ENCODE peak calls at places on chromosomes 5 and 9, in ten cellular contexts. J is A549, L is iPS DF 6.9, P is breast epithelium, Y is PC-3, M is cardiac muscle cell, T is MM.1S, Q is sigmoid colon, I is ovary, R is right cardiac atrium. D is an unnamed sample. For H3K9me3 and H3K4me1, the result is how much of the 10 kb centered on the place peaks cover.

GRCh38 chr9:69637801-69638200 is 34.4 kb downstream of the APBA1 start:
- DNase-seq in P (no peak), M (no peak), R (no peak), I (no peak), T (no peak), Y (peak), Q (no peak), L (no peak), J (no peak), D (no peak)

GRCh38 chr9:134399435-134400056 is 73.3 kb downstream of the RXRA start:
- DNase-seq in T (peak), M (no peak), R (no peak), Q (no peak), I (no peak), L (peak), P (no peak), Y (peak), J (peak), D (no peak)

GRCh38 chr5:76751291-76751690 is 35.4 kb downstream of the F2R start:
- DNase-seq in P (no peak), T (no peak), J (no peak), Y (no peak), M (no peak), L (no peak), Q (no peak), I (no peak), R (no peak), D (no peak)

GRCh38 chr5:144028644-144029043 is 141.8 kb downstream of the YIPF5 start:
- DNase-seq in I (no peak), L (no peak), T (no peak), P (no peak), R (no peak), M (no peak), Y (peak), J (no peak), Q (no peak), D (no peak)

GRCh38 chr9:129910628-129911567 is 75.6 kb downstream of the USP20 start:
- DNase-seq in P (no peak), T (no peak), R (no peak), I (no peak), L (no peak), Y (peak), M (no peak), Q (no peak), J (peak), D (no peak)

GRCh38 chr5:112706446-112707016 is 31.2 kb upstream of the APC start:
- DNase-seq in Y (no peak), R (no peak), L (no peak), I (no peak), T (no peak), J (no peak), Q (no peak), P (no peak), M (no peak), D (no peak)

GRCh38 chr5:112329429-112330090 is 89.5 kb downstream of the EPB41L4A start:
- DNase-seq in Q (no peak), P (no peak), J (no peak), T (peak), Y (no peak), M (no peak), R (no peak), I (no peak), L (no peak), D (no peak)

GRCh38 chr5:41721521-41721920 is 148.7 kb downstream of the OXCT1 start:
- DNase-seq in T (no peak), Y (no peak), Q (no peak), I (no peak), L (no peak), J (no peak), P (no peak), M (no peak), R (no peak), D (no peak)

GRCh38 chr5:154265197-154265578 is 74.7 kb downstream of the GALNT10 start:
- DNase-seq in Q (no peak), J (no peak), L (no peak), Y (no peak), R (no peak), I (no peak), M (no peak), P (no peak), T (no peak), D (no peak)

GRCh38 chr5:55575815-55576583 is 41.2 kb upstream of the PLPP1 start:
- DNase-seq in I (no peak), R (no peak), J (peak), M (no peak), L (no peak), P (no peak), T (peak), Q (no peak), Y (no peak), D (no peak)

GRCh38 chr9:18874069-18874468 is 158.9 kb downstream of the SAXO1 start:
- DNase-seq in M (no peak), Y (no peak), L (no peak), R (no peak), P (no peak), J (no peak), I (no peak), Q (no peak), T (no peak), D (no peak)

GRCh38 chr5:60675286-60675685 is 24.7 kb downstream of the DEPDC1B start:
- DNase-seq in J (no peak), Y (no peak), M (no peak), T (no peak), R (no peak), Q (no peak), L (no peak), I (no peak), P (no peak), D (no peak)

GRCh38 chr5:81755320-81755719 is 4.4 kb upstream of the SSBP2 start:
- DNase-seq in I (no peak), M (peak), R (peak), T (no peak), Y (peak), Q (peak), J (peak), L (peak), P (peak), D (peak)

GRCh38 chr5:159135896-159136531 is 36.3 kb upstream of the EBF1 start:
- DNase-seq in Q (no peak), I (no peak), J (peak), P (no peak), R (no peak), M (no peak), T (no peak), Y (peak), L (no peak), D (no peak)

GRCh38 chr9:136437430-136437829 is 2.2 kb downstream of the INPP5E start:
- DNase-seq in P (no peak), Q (no peak), Y (peak), J (no peak), M (no peak), T (no peak), I (no peak), L (no peak), R (no peak), D (no peak)

GRCh38 chr5:130528474-130528873 is 624.2 kb downstream of the CHSY3 start:
- DNase-seq in T (no peak), J (peak), L (no peak), P (no peak), I (no peak), R (no peak), Y (peak), M (no peak), Q (no peak), D (no peak)

GRCh38 chr9:128118472-128118857 is 9.1 kb downstream of the PTGES2 start:
- DNase-seq in P (no peak), T (no peak), R (peak), J (no peak), L (no peak), I (no peak), Y (no peak), M (no peak), Q (peak), D (peak)

GRCh38 chr5:102815560-102816324 is 60.6 kb downstream of the PAM start:
- DNase-seq in Q (no peak), I (no peak), Y (no peak), T (no peak), L (no peak), P (no peak), J (no peak), M (no peak), R (no peak), D (no peak)

GRCh38 chr5:15222156-15222555 is 277.8 kb upstream of the FBXL7 start:
- DNase-seq in Q (no peak), Y (no peak), L (no peak), J (no peak), P (no peak), R (no peak), T (no peak), M (no peak), I (no peak), D (no peak)

GRCh38 chr9:131734781-131735180 is 5.1 kb downstream of the RAPGEF1 start:
- DNase-seq in Y (no peak), P (no peak), I (no peak), M (no peak), T (no peak), J (no peak), L (no peak), R (no peak), Q (no peak), D (no peak)

GRCh38 chr9:93397664-93398381 is 53.7 kb upstream of the FAM120A start:
- DNase-seq in Y (peak), T (no peak), I (no peak), P (no peak), R (no peak), M (no peak), J (no peak), Q (no peak), L (no peak), D (no peak)

GRCh38 chr9:79581388-79581787 is 9.6 kb downstream of the TLE4 start:
- DNase-seq in I (no peak), Q (no peak), P (no peak), T (no peak), R (no peak), M (no peak), L (no peak), Y (no peak), J (no peak), D (peak)

GRCh38 chr5:124701873-124702272 is 44.6 kb downstream of the ZNF608 start:
- DNase-seq in P (no peak), Q (no peak), T (no peak), I (no peak), L (no peak), Y (no peak), R (no peak), J (no peak), M (no peak), D (no peak)

GRCh38 chr9:124505006-124505900 is 1.9 kb downstream of the NR5A1 start:
- DNase-seq in P (no peak), J (no peak), L (no peak), I (peak), T (no peak), Y (no peak), R (no peak), M (no peak), Q (no peak), D (no peak)

GRCh38 chr5:72412283-72413055 is 92.3 kb downstream of the PTCD2 start:
- DNase-seq in R (no peak), P (no peak), L (no peak), Y (peak), I (no peak), Q (no peak), T (no peak), J (no peak), M (no peak), D (no peak)

GRCh38 chr5:133969654-133970324 is 1.4 kb upstream of the C5orf15 start:
- DNase-seq in T (no peak), L (no peak), J (peak), Q (no peak), Y (no peak), I (no peak), M (no peak), R (no peak), P (no peak), D (no peak)

GRCh38 chr9:38445154-38446043 is 21.1 kb upstream of the IGFBPL1 start:
- DNase-seq in I (no peak), Y (no peak), L (no peak), R (no peak), M (no peak), P (no peak), Q (no peak), J (no peak), T (no peak), D (no peak)

GRCh38 chr9:100619194-100619593 is 41.3 kb downstream of the CAVIN4 start:
- DNase-seq in Q (no peak), J (no peak), Y (no peak), R (no peak), P (no peak), I (no peak), M (no peak), L (no peak), T (no peak), D (no peak)

GRCh38 chr9:129270205-129270604 is 92.1 kb upstream of the IER5L start:
- DNase-seq in I (no peak), L (no peak), P (no peak), Y (no peak), R (no peak), J (no peak), T (peak), M (no peak), Q (no peak), D (peak)

GRCh38 chr5:59062986-59063683 is 480.3 kb downstream of the RAB3C start:
- DNase-seq in Y (peak), R (no peak), L (no peak), I (no peak), P (no peak), M (no peak), T (no peak), Q (no peak), J (peak), D (no peak)

GRCh38 chr5:91133183-91133582 is 249.9 kb downstream of the ARRDC3 start:
- DNase-seq in M (no peak), I (no peak), L (no peak), Q (no peak), Y (no peak), R (no peak), T (no peak), J (no peak), P (no peak), D (no peak)

GRCh38 chr5:151171521-151171920 is 13.9 kb upstream of the ANXA6 start:
- DNase-seq in R (no peak), P (no peak), Q (peak), T (no peak), J (no peak), I (no peak), L (no peak), Y (no peak), M (no peak), D (no peak)

GRCh38 chr9:138060365-138060764 is 182.8 kb downstream of the CACNA1B start:
- DNase-seq in L (no peak), R (no peak), Q (peak), T (no peak), M (no peak), I (no peak), Y (no peak), P (no peak), J (no peak), D (no peak)
- H3K9me3 ChIP-seq in L (under half), R (under half), Q (under half), T (under half), M (under half), I (under half), Y (under half), P (under half), J (under half), D (under half)

DNA sequence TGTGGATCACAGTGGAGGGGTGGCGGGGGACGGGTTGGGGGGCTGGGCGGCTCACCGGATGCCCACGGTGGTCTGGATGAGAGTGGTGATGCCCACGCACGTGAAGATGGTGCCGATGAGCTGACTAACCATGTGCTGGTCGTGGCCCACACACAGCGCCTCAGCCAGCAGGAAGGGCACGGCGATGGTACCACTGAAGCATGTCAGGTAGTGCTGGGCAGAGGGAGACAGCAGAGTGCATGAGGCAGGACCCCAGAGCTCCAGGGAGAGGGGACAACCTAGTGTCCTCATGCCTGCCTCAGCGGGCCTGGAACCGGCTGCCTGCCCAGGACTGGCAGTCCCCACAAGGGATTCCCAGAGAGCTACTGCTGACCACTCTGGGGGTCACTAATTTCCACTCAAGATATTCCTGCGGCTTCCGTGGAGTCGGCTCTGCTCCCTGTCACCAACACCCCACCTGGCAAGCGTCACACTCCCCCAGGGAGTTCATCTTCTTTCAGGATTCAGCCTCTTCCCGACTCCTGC is 1.2 kb downstream of the SLC23A1 start:
- DNase-seq in Q (peak), Y (no peak), T (no peak), R (no peak), L (no peak), I (no peak), J (no peak), M (no peak), P (no peak), D (no peak)
- H3K4me1 ChIP-seq in Q (under half), Y (under half), T (under half), R (under half), L (under half), I (under half), J (under half), M (under half), P (under half), D (under half)

GRCh38 chr9:5510991-5511390 is 660 bp downstream of the PDCD1LG2 start:
- DNase-seq in Y (no peak), J (no peak), M (no peak), P (no peak), I (no peak), Q (no peak), R (no peak), T (no peak), L (no peak), D (no peak)

GRCh38 chr9:5511935-5512580 is 1.7 kb downstream of the PDCD1LG2 start:
- DNase-seq in Y (no peak), R (no peak), M (no peak), J (no peak), L (no peak), P (no peak), Q (no peak), I (no peak), T (no peak), D (no peak)

GRCh38 chr9:5510360-5510931 is at the start of gene PDCD1LG2:
- DNase-seq in M (no peak), I (no peak), Y (peak), P (no peak), R (no peak), L (no peak), Q (no peak), T (peak), J (no peak), D (no peak)

GRCh38 chr9:5511476-5511875 is 1.1 kb downstream of the PDCD1LG2 start:
- DNase-seq in Q (no peak), P (no peak), T (no peak), I (no peak), J (no peak), Y (no peak), M (no peak), R (no peak), L (no peak), D (no peak)

GRCh38 chr9:5509573-5509972 is 758 bp upstream of the PDCD1LG2 start:
- DNase-seq in L (no peak), M (no peak), Q (no peak), I (no peak), T (no peak), Y (peak), R (no peak), P (no peak), J (peak), D (no peak)
- H3K27ac ChIP-seq in L (no peak), M (no peak), Q (peak), I (no peak), T (no peak), Y (peak), R (peak), P (peak), J (peak), D (peak)

GRCh38 chr5:172280937-172281336 is 2.6 kb downstream of the UBTD2 start:
- DNase-seq in P (no peak), L (no peak), R (no peak), Q (no peak), Y (peak), M (no peak), I (no peak), J (no peak), T (no peak), D (no peak)

GRCh38 chr5:172274951-172275753 is 8.4 kb downstream of the UBTD2 start:
- DNase-seq in J (no peak), R (no peak), I (no peak), Y (no peak), M (no peak), T (no peak), L (no peak), Q (no peak), P (no peak), D (no peak)

GRCh38 chr5:172280317-172280716 is 3.2 kb downstream of the UBTD2 start:
- DNase-seq in M (no peak), Y (no peak), P (no peak), T (no peak), L (no peak), I (no peak), Q (no peak), R (no peak), J (no peak), D (no peak)

GRCh38 chr5:172276214-172276613 is 7.3 kb downstream of the UBTD2 start:
- DNase-seq in I (no peak), R (no peak), J (peak), Q (no peak), L (no peak), P (no peak), Y (peak), T (no peak), M (no peak), D (no peak)

GRCh38 chr5:172278356-172278755 is 5.2 kb downstream of the UBTD2 start:
- DNase-seq in M (no peak), Y (no peak), T (no peak), Q (no peak), R (no peak), J (no peak), L (no peak), I (no peak), P (no peak), D (no peak)
- H3K9me3 ChIP-seq in M (under half), Y (under half), T (under half), Q (under half), R (under half), J (under half), L (under half), I (under half), P (under half), D (under half)

DNA sequence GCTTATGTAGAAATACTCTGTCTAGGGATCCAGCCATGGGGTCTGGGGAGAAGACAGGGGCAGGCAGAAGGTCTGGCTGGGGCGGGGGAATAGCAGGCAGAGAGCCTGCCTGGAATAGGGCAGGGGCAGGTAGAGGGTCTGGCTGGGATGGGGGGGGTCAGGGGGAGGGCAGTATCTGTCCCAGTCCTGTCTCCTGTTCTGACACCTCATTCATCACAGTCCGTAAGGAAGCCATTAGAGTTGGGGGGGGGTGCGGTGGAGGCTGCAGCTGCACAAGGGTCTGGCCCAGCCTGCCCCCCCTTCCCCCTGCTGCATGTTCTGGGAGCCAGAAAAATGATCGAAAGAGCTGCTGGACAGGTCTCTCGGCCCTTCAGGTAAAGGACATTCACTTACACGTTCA is 32.6 kb downstream of the CNTFR start:
- DNase-seq in R (no peak), T (no peak), Y (no peak), Q (no peak), P (no peak), L (no peak), I (no peak), J (no peak), M (no peak), D (no peak)
- H3K4me1 ChIP-seq in R (under half), T (under half), Y (under half), Q (under half), P (under half), L (under half), I (under half), J (under half), M (half or more), D (under half)

DNA sequence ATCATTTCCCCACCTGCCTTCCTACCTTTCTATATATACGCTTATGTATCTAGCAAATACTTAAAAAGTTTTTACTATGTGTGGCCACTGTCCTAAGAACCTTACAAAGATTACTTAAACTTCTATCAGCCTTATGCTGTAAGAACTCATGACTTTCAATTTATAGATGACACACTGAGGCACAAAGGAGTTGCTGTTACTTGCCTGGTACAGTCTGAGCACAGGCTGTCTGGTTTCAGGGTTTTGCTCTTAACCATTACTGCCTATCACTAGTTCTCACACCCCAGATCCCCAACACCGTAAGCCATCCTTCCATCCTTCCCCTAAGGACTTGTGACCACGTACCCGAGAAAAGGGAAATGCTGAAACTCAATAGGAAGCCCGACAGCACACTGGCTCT is 56.1 kb downstream of the AUH start:
- DNase-seq in T (no peak), P (no peak), J (no peak), L (no peak), R (no peak), Y (no peak), I (no peak), Q (no peak), M (no peak), D (no peak)
- H3K27ac ChIP-seq in T (no peak), P (peak), J (no peak), L (no peak), R (no peak), Y (no peak), I (no peak), Q (no peak), M (no peak), D (no peak)

GRCh38 chr5:141319699-141320098 is 885 bp downstream of the TAF7 start:
- DNase-seq in R (no peak), I (no peak), Y (no peak), J (no peak), T (no peak), M (no peak), Q (no peak), P (no peak), L (no peak), D (no peak)

GRCh38 chr5:141313711-141314110 is 6.9 kb downstream of the TAF7 start:
- DNase-seq in Y (no peak), J (no peak), R (no peak), M (no peak), I (no peak), L (no peak), T (no peak), Q (no peak), P (no peak), D (no peak)

GRCh38 chr5:141322261-141322660 is 1.7 kb upstream of the TAF7 start:
- DNase-seq in I (no peak), J (no peak), M (no peak), T (no peak), Q (no peak), Y (no peak), P (no peak), R (no peak), L (no peak), D (no peak)

GRCh38 chr5:141320225-141321169 is at the start of gene TAF7:
- DNase-seq in P (peak), I (peak), M (peak), L (peak), J (peak), Q (peak), R (peak), T (peak), Y (peak), D (peak)

GRCh38 chr5:141319202-141319601 is 1.4 kb downstream of the TAF7 start:
- DNase-seq in R (no peak), T (no peak), I (no peak), J (no peak), Q (no peak), M (no peak), L (no peak), Y (no peak), P (no peak), D (no peak)
- H3K9me3 ChIP-seq in R (under half), T (under half), I (under half), J (half or more), Q (half or more), M (under half), L (under half), Y (under half), P (half or more), D (half or more)